ENCODE peak calls at places on chromosomes 3 and 15, in five cellular contexts. F, J, X, W and K are unnamed samples. For H3K4me1, the result is how much of the 10 kb centered on the place peaks cover.

GRCh38 chr3:16801223-16801622 is 83.5 kb upstream of the PLCL2 start:
- DNase-seq in J (no peak), X (no peak), F (no peak), W (peak), K (no peak)

GRCh38 chr3:102586485-102586884 is 151.7 kb downstream of the ZPLD1 start:
- DNase-seq in X (no peak), F (no peak), J (no peak), W (no peak), K (no peak)

GRCh38 chr3:157040456-157040855 is 119.5 kb downstream of the CCNL1 start:
- DNase-seq in W (no peak), X (no peak), J (no peak), F (no peak), K (no peak)

GRCh38 chr15:84658788-84659411 is 901 bp upstream of the NMB start:
- DNase-seq in F (no peak), J (no peak), X (no peak), W (peak), K (no peak)

GRCh38 chr15:73374599-73374998 is 5.8 kb upstream of the HCN4 start:
- DNase-seq in J (no peak), W (peak), F (no peak), X (peak), K (no peak)

GRCh38 chr15:70494861-70495571 is 268.3 kb downstream of the UACA start:
- DNase-seq in F (no peak), J (no peak), W (no peak), X (no peak), K (no peak)

GRCh38 chr3:38581774-38582173 is 67.7 kb downstream of the SCN5A start:
- DNase-seq in X (peak), W (no peak), F (no peak), J (no peak), K (no peak)

GRCh38 chr3:121757087-121757811 is 7.7 kb upstream of the GOLGB1 start:
- DNase-seq in J (no peak), X (no peak), W (peak), F (no peak), K (no peak)

GRCh38 chr3:148735597-148735996 is 37.9 kb downstream of the AGTR1 start:
- DNase-seq in X (no peak), W (no peak), F (no peak), J (no peak), K (no peak)

GRCh38 chr3:142057331-142057725 is 92.0 kb downstream of the TFDP2 start:
- DNase-seq in J (no peak), X (no peak), W (no peak), F (no peak), K (no peak)

GRCh38 chr3:187974857-187975257 is 179.1 kb upstream of the LPP start:
- DNase-seq in F (no peak), W (peak), X (no peak), J (no peak), K (no peak)

GRCh38 chr15:82942691-82943090 is 9.8 kb downstream of the HOMER2 start:
- DNase-seq in F (peak), W (no peak), X (no peak), J (peak), K (peak)

GRCh38 chr3:111236833-111237713 is 165.5 kb downstream of the NECTIN3 start:
- DNase-seq in F (no peak), X (no peak), W (no peak), J (no peak), K (no peak)

GRCh38 chr3:151440940-151441339 is 19.9 kb downstream of the IGSF10 start:
- DNase-seq in F (no peak), W (no peak), J (no peak), X (no peak), K (no peak)

GRCh38 chr3:151446002-151446340 is 14.9 kb downstream of the IGSF10 start:
- DNase-seq in W (no peak), J (no peak), X (no peak), F (no peak), K (no peak)

GRCh38 chr3:151439652-151440125 is 21.2 kb downstream of the IGSF10 start:
- DNase-seq in W (peak), X (no peak), J (peak), F (peak), K (no peak)

GRCh38 chr3:151445283-151446001 is 15.4 kb downstream of the IGSF10 start:
- DNase-seq in X (no peak), F (no peak), W (no peak), J (no peak), K (no peak)

DNA sequence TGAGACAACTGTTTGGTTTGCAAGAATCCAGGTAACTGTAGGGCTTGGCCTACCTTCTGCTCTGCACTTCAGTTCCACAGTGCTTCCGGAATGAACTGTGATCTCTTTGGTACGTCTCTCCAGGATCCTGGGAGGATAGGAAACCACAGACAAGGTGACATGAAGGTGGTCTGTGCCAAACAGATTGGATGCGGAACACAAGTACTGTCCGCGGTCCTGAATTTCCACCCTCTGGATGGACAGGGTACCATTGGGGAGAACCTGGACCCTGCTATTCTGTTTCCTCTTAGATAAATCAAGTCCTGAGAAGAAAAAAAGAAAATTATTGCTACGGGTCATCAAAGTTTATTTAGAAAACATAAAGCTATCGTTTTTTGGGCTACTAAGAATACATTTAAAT is 17.3 kb downstream of the IGSF10 start:
- DNase-seq in J (no peak), F (no peak), W (no peak), X (no peak), K (no peak)
- H3K4me1 ChIP-seq in J (under half), F (under half), W (under half), X (under half), K (under half)

GRCh38 chr15:74429784-74430141 is 4.0 kb downstream of the SEMA7A start:
- DNase-seq in W (no peak), J (no peak), F (no peak), X (no peak), K (no peak)

GRCh38 chr15:74428970-74429783 is 4.6 kb downstream of the SEMA7A start:
- DNase-seq in F (no peak), X (no peak), J (no peak), W (no peak), K (no peak)

GRCh38 chr15:74431116-74431515 is 2.6 kb downstream of the SEMA7A start:
- DNase-seq in W (no peak), F (no peak), X (no peak), J (no peak), K (no peak)

GRCh38 chr15:74431645-74432044 is 2.1 kb downstream of the SEMA7A start:
- DNase-seq in F (no peak), J (no peak), X (no peak), W (no peak), K (no peak)

GRCh38 chr15:74430510-74430951 is 3.2 kb downstream of the SEMA7A start:
- DNase-seq in X (no peak), J (no peak), W (no peak), F (no peak), K (no peak)
- H3K4me1 ChIP-seq in X (under half), J (under half), W (under half), F (under half), K (under half)

GRCh38 chr3:57112206-57112605 is 51.7 kb downstream of the SPATA12 start:
- DNase-seq in W (peak), J (no peak), F (no peak), X (no peak), K (no peak)
- H3K4me1 ChIP-seq in W (under half), J (under half), F (under half), X (under half), K (under half)

GRCh38 chr3:150412599-150413069 is 4.5 kb downstream of the TSC22D2 start:
- DNase-seq in F (no peak), W (peak), X (no peak), J (no peak), K (no peak)
- H3K4me1 ChIP-seq in F (under half), W (under half), X (half or more), J (under half), K (under half)

DNA sequence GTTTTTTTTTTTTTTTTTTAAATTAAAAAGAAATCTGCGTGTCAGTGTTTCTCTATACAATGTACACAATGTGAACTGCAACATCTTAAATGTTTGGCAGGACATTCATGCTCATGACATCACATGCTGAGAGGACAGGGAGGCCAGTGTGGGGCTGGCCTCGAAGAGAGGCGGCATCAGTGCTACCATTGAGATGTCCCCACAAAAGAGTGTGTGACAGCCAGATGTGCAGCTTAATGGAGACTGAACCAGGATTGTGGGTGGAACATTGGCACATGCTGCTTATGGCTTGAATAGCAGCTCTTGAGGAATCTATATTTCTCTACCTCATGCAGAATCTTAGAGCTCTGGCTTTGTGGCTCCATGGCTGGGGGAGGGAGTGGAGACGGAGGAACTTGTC is 18.5 kb downstream of the CLDN11 start:
- DNase-seq in W (no peak), F (no peak), J (no peak), X (no peak), K (no peak)
- H3K4me1 ChIP-seq in W (under half), F (under half), J (under half), X (under half), K (under half)

GRCh38 chr15:45373961-45374360 is 4.4 kb downstream of the GATM start:
- DNase-seq in W (no peak), F (no peak), X (no peak), J (no peak), K (no peak)
- H3K4me1 ChIP-seq in W (under half), F (under half), X (under half), J (half or more), K (under half)

GRCh38 chr15:64844576-64845140 is 2.9 kb downstream of the PLEKHO2 start:
- DNase-seq in J (no peak), W (peak), F (no peak), X (no peak), K (no peak)
- H3K4me1 ChIP-seq in J (under half), W (half or more), F (under half), X (half or more), K (under half)

GRCh38 chr15:89103481-89104171 is 15.4 kb downstream of the ABHD2 start:
- DNase-seq in F (no peak), X (no peak), J (no peak), W (no peak), K (no peak)

GRCh38 chr15:89107984-89108383 is 19.7 kb downstream of the ABHD2 start:
- DNase-seq in X (no peak), F (no peak), J (no peak), W (no peak), K (no peak)

GRCh38 chr15:89105147-89105546 is 16.9 kb downstream of the ABHD2 start:
- DNase-seq in F (no peak), J (no peak), X (no peak), W (no peak), K (no peak)

GRCh38 chr15:89104172-89104564 is 15.9 kb downstream of the ABHD2 start:
- DNase-seq in X (peak), F (no peak), J (no peak), W (no peak), K (no peak)

DNA sequence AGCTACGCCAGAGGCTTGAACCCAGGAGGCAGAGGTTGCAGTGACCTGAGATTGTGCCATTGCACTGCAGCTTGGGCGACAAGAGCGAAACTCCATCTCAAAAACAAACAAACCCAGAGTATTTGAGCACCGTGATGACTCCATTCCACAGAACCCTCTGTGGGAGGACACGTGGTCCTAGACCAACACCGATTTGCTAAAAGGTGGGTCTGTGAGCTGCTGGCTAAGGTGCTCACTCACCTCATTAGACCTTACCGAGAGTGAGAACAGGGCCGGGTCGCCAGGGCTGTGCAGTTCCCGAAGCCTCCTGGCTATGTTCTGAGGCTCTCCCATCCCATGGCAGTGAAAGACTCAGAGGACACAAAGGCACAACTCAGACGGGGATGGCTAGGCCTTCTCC is 17.9 kb downstream of the ABHD2 start:
- DNase-seq in J (no peak), F (no peak), W (no peak), X (no peak), K (no peak)
- H3K4me1 ChIP-seq in J (half or more), F (under half), W (under half), X (half or more), K (under half)